ENCODE peak calls at places on chromosome 1, in five cellular contexts. K is GDM1, C is heart left ventricle, H is NCI-H2029, U is stromal cell of bone marrow. I is an unnamed sample.

GRCh38 chr1:886760-887159 is 37.0 kb upstream of the SAMD11 start:
- DNase-seq in K (no peak), U (no peak), H (no peak), C (no peak), I (no peak)

GRCh38 chr1:42504535-42505128 is 41.5 kb downstream of the CCDC30 start:
- DNase-seq in C (no peak), U (no peak), K (no peak), H (no peak), I (no peak)

GRCh38 chr1:230335861-230336549 is 90.1 kb downstream of the PGBD5 start:
- DNase-seq in K (no peak), C (no peak), H (no peak), U (no peak), I (no peak)

GRCh38 chr1:9842781-9843575 is 19.2 kb upstream of the CLSTN1 start:
- DNase-seq in U (no peak), K (no peak), H (peak), C (no peak), I (no peak)

GRCh38 chr1:201262963-201263608 is 20.2 kb upstream of the PKP1 start:
- DNase-seq in U (no peak), H (no peak), C (no peak), K (no peak), I (no peak)

GRCh38 chr1:45340816-45341215 is 576 bp upstream of the MUTYH start:
- DNase-seq in C (no peak), U (no peak), K (no peak), H (no peak), I (peak)

GRCh38 chr1:112461200-112461871 is 47.4 kb upstream of the WNT2B start:
- DNase-seq in H (peak), C (no peak), U (no peak), K (no peak), I (peak)

GRCh38 chr1:70963374-70963773 is 84.2 kb downstream of the PTGER3 start:
- DNase-seq in C (no peak), K (no peak), U (no peak), H (no peak), I (no peak)

GRCh38 chr1:62962794-62963776 is 179.2 kb downstream of the ATG4C start:
- DNase-seq in H (peak), K (no peak), C (peak), U (peak), I (peak)

GRCh38 chr1:230568008-230568407 is 74.3 kb upstream of the COG2 start:
- DNase-seq in C (no peak), K (no peak), U (peak), H (no peak), I (no peak)

I was measured in HAP-1.